ENCODE peak calls at places on chromosomes 5 and 9, in four cellular contexts. O is MM.1S; K is AG09319; T is T-helper 2 cell treated with Interferon-gamma antibody and Interleukin-4, amounts not matched to agents 5 μg/mL and 100 μg/mL, for 36 hours. I is an unnamed sample.

GRCh38 chr5:56480305-56481146 is 247.4 kb upstream of the ANKRD55 start:
- DNase-seq in O (peak; percentile 65), T (no peak), K (no peak), I (no peak)

GRCh38 chr5:80782626-80783025 is 127.8 kb upstream of the DHFR start:
- DNase-seq in O (no peak), K (no peak), T (no peak), I (no peak)

GRCh38 chr9:127979333-127980055 is 1.3 kb downstream of the EEIG1 start:
- DNase-seq in O (peak; percentile 79), T (no peak), K (no peak), I (no peak)

GRCh38 chr5:125660231-125660895 is 762.8 kb upstream of the GRAMD2B start:
- DNase-seq in T (no peak), K (no peak), O (no peak), I (no peak)

GRCh38 chr9:3787628-3788027 is 261.8 kb upstream of the RFX3 start:
- DNase-seq in K (no peak), O (no peak), T (no peak), I (no peak)

GRCh38 chr5:20537911-20538310 is 549.9 kb upstream of the CDH18 start:
- DNase-seq in K (no peak), O (no peak), T (no peak), I (no peak)

GRCh38 chr5:142929602-142930001 is 159.4 kb downstream of the ARHGAP26 start:
- DNase-seq in K (no peak), T (no peak), O (no peak), I (no peak)

GRCh38 chr5:111254613-111255012 is 30.4 kb downstream of the CAMK4 start:
- DNase-seq in K (no peak), O (peak; percentile 82), T (peak; percentile 89), I (no peak)

GRCh38 chr9:136276716-136277115 is 27.2 kb downstream of the CCDC187 start:
- DNase-seq in K (no peak), T (no peak), O (no peak), I (no peak)

GRCh38 chr5:104084896-104085295 is 522.3 kb upstream of the NUDT12 start:
- DNase-seq in T (no peak), O (no peak), K (no peak), I (no peak)

GRCh38 chr5:2556375-2556966 is 195.0 kb downstream of the IRX2 start:
- DNase-seq in O (no peak), K (no peak), T (no peak), I (no peak)

GRCh38 chr5:9194509-9194908 is 351.4 kb downstream of the SEMA5A start:
- DNase-seq in K (peak; percentile 47), O (no peak), T (no peak), I (peak; percentile 63)

GRCh38 chr9:1294641-1295040 is 244.5 kb downstream of the DMRT2 start:
- DNase-seq in T (no peak), O (no peak), K (no peak), I (no peak)

GRCh38 chr5:112012112-112012511 is 255.1 kb upstream of the NREP start:
- DNase-seq in K (peak; percentile 56), O (no peak), T (no peak), I (no peak)

I was measured in GM04503.